ENCODE peak calls at places on chromosomes 13 and 19, in eight cellular contexts. H, L, J, D, P, Y, Q and G are unnamed samples.

GRCh38 chr13:52969373-52969772 is 59.2 kb upstream of the OLFM4 start:
- DNase-seq in H (no peak), Q (no peak), Y (no peak), J (no peak), P (no peak), D (no peak), L (peak), G (no peak)

GRCh38 chr19:46860846-46861690 is at the start of gene ARHGAP35:
- DNase-seq in H (no peak), L (no peak), D (no peak), P (peak), J (peak), Y (peak), Q (no peak), G (peak)

GRCh38 chr19:53927745-53928144 is 18.7 kb downstream of the CACNG7 start:
- DNase-seq in Y (peak), P (no peak), J (peak), Q (no peak), H (no peak), L (peak), D (no peak), G (no peak)

GRCh38 chr19:1651548-1652394 is 644 bp downstream of the TCF3 start:
- DNase-seq in L (no peak), J (peak), D (no peak), Y (peak), H (peak), P (no peak), Q (no peak), G (no peak)

GRCh38 chr19:31332096-31332495 is 17.1 kb downstream of the TSHZ3 start:
- DNase-seq in Y (no peak), J (no peak), P (no peak), L (no peak), H (no peak), D (no peak), Q (no peak), G (no peak)

GRCh38 chr19:33401683-33402420 is 28.3 kb downstream of the CEBPG start:
- DNase-seq in P (no peak), Q (no peak), H (peak), J (peak), Y (peak), L (no peak), D (no peak), G (no peak)

GRCh38 chr13:113458218-113459065 is 5.2 kb upstream of the ADPRHL1 start:
- DNase-seq in H (no peak), P (no peak), J (peak), Y (peak), Q (no peak), D (no peak), L (no peak), G (no peak)

GRCh38 chr19:51552996-51553725 is 17.9 kb upstream of the ZNF175 start:
- DNase-seq in L (peak), P (no peak), J (peak), Q (peak), Y (peak), H (peak), D (peak), G (no peak)

GRCh38 chr19:56333506-56333905 is 18.9 kb upstream of the ZSCAN5A start:
- DNase-seq in L (peak), H (no peak), P (no peak), Y (no peak), D (peak), J (peak), Q (no peak), G (peak)

GRCh38 chr13:109945206-109945960 is 159.0 kb upstream of the IRS2 start:
- DNase-seq in P (no peak), Q (no peak), H (no peak), L (no peak), Y (no peak), D (no peak), J (no peak), G (no peak)

GRCh38 chr19:46955114-46955812 is 64.4 kb upstream of the NPAS1 start:
- DNase-seq in Q (no peak), Y (no peak), D (no peak), P (no peak), J (no peak), L (no peak), H (no peak), G (no peak)

GRCh38 chr19:15115080-15115479 is 7.9 kb downstream of the SYDE1 start:
- DNase-seq in J (peak), P (no peak), D (peak), Y (peak), L (no peak), Q (no peak), H (peak), G (no peak)

GRCh38 chr13:62320129-62320724 is 904.6 kb upstream of the PCDH20 start:
- DNase-seq in Y (no peak), D (peak), J (peak), Q (no peak), P (no peak), H (no peak), L (no peak), G (no peak)

GRCh38 chr19:19381007-19381926 is 24.2 kb upstream of the GATAD2A start:
- DNase-seq in P (no peak), J (peak), D (no peak), Y (no peak), L (no peak), H (no peak), Q (no peak), G (no peak)

GRCh38 chr13:23160241-23161175 is 20.3 kb upstream of the SGCG start:
- DNase-seq in L (no peak), J (peak), Y (no peak), D (no peak), H (no peak), Q (no peak), P (no peak), G (no peak)

GRCh38 chr13:44814836-44815235 is 174.4 kb downstream of the NUFIP1 start:
- DNase-seq in D (no peak), Q (no peak), H (no peak), L (no peak), P (no peak), J (no peak), Y (no peak), G (no peak)

GRCh38 chr19:18340990-18341868 is 831 bp downstream of the PGPEP1 start:
- DNase-seq in L (peak), J (peak), P (peak), H (peak), Y (peak), D (peak), Q (peak), G (peak)

GRCh38 chr19:13089139-13089856 is 13.4 kb downstream of the LYL1 start:
- DNase-seq in D (no peak), J (peak), Q (no peak), Y (no peak), H (no peak), P (peak), L (no peak), G (no peak)

GRCh38 chr19:38709119-38709518 is 35.2 kb downstream of the CAPN12 start:
- DNase-seq in Y (no peak), P (no peak), L (no peak), Q (no peak), H (no peak), J (no peak), D (no peak), G (no peak)

GRCh38 chr13:113245858-113246791 is 36.7 kb downstream of the CUL4A start:
- DNase-seq in H (no peak), J (peak), D (no peak), L (no peak), P (no peak), Q (no peak), Y (no peak), G (no peak)

GRCh38 chr19:2624537-2625091 is 77.9 kb downstream of the GNG7 start:
- DNase-seq in Q (no peak), P (no peak), Y (peak), J (peak), H (no peak), D (no peak), L (no peak), G (no peak)

GRCh38 chr19:45769821-45770191 is 754 bp upstream of the SIX5 start:
- DNase-seq in J (peak), Y (peak), D (peak), H (peak), P (no peak), Q (no peak), L (no peak), G (no peak)

GRCh38 chr19:47419037-47419783 is at the start of gene MEIS3:
- DNase-seq in D (no peak), Q (no peak), Y (peak), P (no peak), H (no peak), L (no peak), J (peak), G (no peak)

GRCh38 chr13:94030415-94031119 is 448.9 kb downstream of the DCT start:
- DNase-seq in J (no peak), Q (no peak), Y (no peak), D (no peak), P (no peak), L (no peak), H (no peak), G (no peak)

GRCh38 chr13:113305208-113305607 is 8.2 kb downstream of the LAMP1 start:
- DNase-seq in J (no peak), Y (no peak), Q (no peak), D (no peak), H (no peak), L (no peak), P (no peak), G (no peak)